ENCODE peak calls at places on chromosomes 4 and X, in seven cellular contexts. One of them, this sample, is unnamed.

GRCh38 chr4:113823291-113823659 is 61.7 kb upstream of the CAMK2D start:
- DNase-seq in NCI-H748 treated with DMSO at 0.1 percent for 48 hours: no peak
- DNase-seq in fibroblast of mammary gland: peak
- DNase-seq in Daoy: no peak
- DNase-seq in heart left ventricle: no peak
- DNase-seq in HTR-8/SVneo: no peak
- DNase-seq in cardiac fibroblast: peak
- DNase-seq in this sample: no peak

GRCh38 chr4:122701061-122701460 is 31.4 kb upstream of the BBS12 start:
- DNase-seq in fibroblast of mammary gland: no peak
- DNase-seq in cardiac fibroblast: no peak
- DNase-seq in NCI-H748 treated with DMSO at 0.1 percent for 48 hours: no peak
- DNase-seq in heart left ventricle: no peak
- DNase-seq in Daoy: no peak
- DNase-seq in HTR-8/SVneo: no peak
- DNase-seq in this sample: no peak

GRCh38 chr4:135575041-135575440 is 1373.5 kb upstream of the PABPC4L start:
- DNase-seq in HTR-8/SVneo: no peak
- DNase-seq in Daoy: no peak
- DNase-seq in cardiac fibroblast: no peak
- DNase-seq in NCI-H748 treated with DMSO at 0.1 percent for 48 hours: no peak
- DNase-seq in heart left ventricle: no peak
- DNase-seq in fibroblast of mammary gland: no peak
- DNase-seq in this sample: no peak

GRCh38 chr4:107258359-107258758 is 222.2 kb upstream of the DKK2 start:
- DNase-seq in heart left ventricle: no peak
- DNase-seq in fibroblast of mammary gland: peak
- DNase-seq in cardiac fibroblast: peak
- DNase-seq in Daoy: peak
- DNase-seq in HTR-8/SVneo: no peak
- DNase-seq in NCI-H748 treated with DMSO at 0.1 percent for 48 hours: no peak
- DNase-seq in this sample: peak

GRCh38 chrX:2928127-2928582 is 984 bp downstream of the ARSD start:
- DNase-seq in NCI-H748 treated with DMSO at 0.1 percent for 48 hours: no peak
- DNase-seq in fibroblast of mammary gland: no peak
- DNase-seq in Daoy: no peak
- DNase-seq in heart left ventricle: peak
- DNase-seq in HTR-8/SVneo: no peak
- DNase-seq in cardiac fibroblast: no peak
- DNase-seq in this sample: no peak

GRCh38 chr4:122633211-122633610 is 12.3 kb upstream of the IL21 start:
- DNase-seq in NCI-H748 treated with DMSO at 0.1 percent for 48 hours: no peak
- DNase-seq in heart left ventricle: no peak
- DNase-seq in HTR-8/SVneo: no peak
- DNase-seq in cardiac fibroblast: no peak
- DNase-seq in fibroblast of mammary gland: peak
- DNase-seq in Daoy: no peak
- DNase-seq in this sample: no peak

GRCh38 chr4:108830509-108831244 is 67.8 kb upstream of the ETNPPL start:
- DNase-seq in heart left ventricle: peak
- DNase-seq in NCI-H748 treated with DMSO at 0.1 percent for 48 hours: no peak
- DNase-seq in cardiac fibroblast: peak
- DNase-seq in Daoy: peak
- DNase-seq in HTR-8/SVneo: no peak
- DNase-seq in fibroblast of mammary gland: no peak
- DNase-seq in this sample: peak

GRCh38 chr4:149370002-149370401 is 445.6 kb downstream of the IQCM start:
- DNase-seq in heart left ventricle: no peak
- DNase-seq in Daoy: no peak
- DNase-seq in HTR-8/SVneo: no peak
- DNase-seq in NCI-H748 treated with DMSO at 0.1 percent for 48 hours: no peak
- DNase-seq in cardiac fibroblast: no peak
- DNase-seq in fibroblast of mammary gland: no peak
- DNase-seq in this sample: no peak

GRCh38 chr4:159235779-159236368 is 133.0 kb downstream of the RAPGEF2 start:
- DNase-seq in HTR-8/SVneo: no peak
- DNase-seq in Daoy: no peak
- DNase-seq in heart left ventricle: no peak
- DNase-seq in fibroblast of mammary gland: peak
- DNase-seq in NCI-H748 treated with DMSO at 0.1 percent for 48 hours: no peak
- DNase-seq in cardiac fibroblast: peak
- DNase-seq in this sample: no peak

GRCh38 chrX:1658083-1658463 is 43.2 kb downstream of the ASMT start:
- DNase-seq in HTR-8/SVneo: no peak
- DNase-seq in cardiac fibroblast: no peak
- DNase-seq in heart left ventricle: no peak
- DNase-seq in NCI-H748 treated with DMSO at 0.1 percent for 48 hours: no peak
- DNase-seq in Daoy: peak
- DNase-seq in fibroblast of mammary gland: no peak
- DNase-seq in this sample: no peak

GRCh38 chr4:127849505-127850234 is 31.0 kb upstream of the PLK4 start:
- DNase-seq in cardiac fibroblast: peak
- DNase-seq in heart left ventricle: no peak
- DNase-seq in NCI-H748 treated with DMSO at 0.1 percent for 48 hours: no peak
- DNase-seq in Daoy: no peak
- DNase-seq in HTR-8/SVneo: no peak
- DNase-seq in fibroblast of mammary gland: peak
- DNase-seq in this sample: no peak

GRCh38 chrX:72100051-72100755 is 31.5 kb downstream of the RTL5 start:
- DNase-seq in cardiac fibroblast: no peak
- DNase-seq in heart left ventricle: no peak
- DNase-seq in NCI-H748 treated with DMSO at 0.1 percent for 48 hours: no peak
- DNase-seq in HTR-8/SVneo: no peak
- DNase-seq in fibroblast of mammary gland: no peak
- DNase-seq in Daoy: no peak
- DNase-seq in this sample: no peak

GRCh38 chr4:168648929-168649328 is 152.1 kb downstream of the PALLD start:
- DNase-seq in NCI-H748 treated with DMSO at 0.1 percent for 48 hours: no peak
- DNase-seq in Daoy: peak
- DNase-seq in HTR-8/SVneo: no peak
- DNase-seq in cardiac fibroblast: peak
- DNase-seq in fibroblast of mammary gland: peak
- DNase-seq in heart left ventricle: no peak
- DNase-seq in this sample: no peak

GRCh38 chr4:154595807-154596206 is 5.3 kb upstream of the FGA start:
- DNase-seq in heart left ventricle: no peak
- DNase-seq in Daoy: no peak
- DNase-seq in fibroblast of mammary gland: peak
- DNase-seq in HTR-8/SVneo: no peak
- DNase-seq in NCI-H748 treated with DMSO at 0.1 percent for 48 hours: no peak
- DNase-seq in cardiac fibroblast: peak
- DNase-seq in this sample: peak

GRCh38 chrX:154548028-154548316 is 552 bp downstream of the IKBKG start:
- DNase-seq in heart left ventricle: no peak
- DNase-seq in cardiac fibroblast: peak
- DNase-seq in NCI-H748 treated with DMSO at 0.1 percent for 48 hours: no peak
- DNase-seq in Daoy: no peak
- DNase-seq in HTR-8/SVneo: no peak
- DNase-seq in fibroblast of mammary gland: peak
- DNase-seq in this sample: no peak

GRCh38 chr4:161936625-161937133 is 227.1 kb downstream of the FSTL5 start:
- DNase-seq in NCI-H748 treated with DMSO at 0.1 percent for 48 hours: no peak
- DNase-seq in HTR-8/SVneo: peak
- DNase-seq in fibroblast of mammary gland: peak
- DNase-seq in Daoy: peak
- DNase-seq in heart left ventricle: no peak
- DNase-seq in cardiac fibroblast: peak
- DNase-seq in this sample: peak

GRCh38 chrX:82161195-82161594 is 959.3 kb downstream of the SH3BGRL start:
- DNase-seq in NCI-H748 treated with DMSO at 0.1 percent for 48 hours: no peak
- DNase-seq in cardiac fibroblast: no peak
- DNase-seq in Daoy: no peak
- DNase-seq in heart left ventricle: no peak
- DNase-seq in HTR-8/SVneo: no peak
- DNase-seq in fibroblast of mammary gland: no peak
- DNase-seq in this sample: no peak

GRCh38 chr4:89838005-89838404 is 1.0 kb upstream of the SNCA start:
- DNase-seq in NCI-H748 treated with DMSO at 0.1 percent for 48 hours: no peak
- DNase-seq in HTR-8/SVneo: peak
- DNase-seq in cardiac fibroblast: no peak
- DNase-seq in fibroblast of mammary gland: no peak
- DNase-seq in Daoy: peak
- DNase-seq in heart left ventricle: no peak
- DNase-seq in this sample: peak

GRCh38 chr4:72513227-72513626 is 55.8 kb downstream of the ADAMTS3 start:
- DNase-seq in HTR-8/SVneo: no peak
- DNase-seq in cardiac fibroblast: no peak
- DNase-seq in Daoy: no peak
- DNase-seq in heart left ventricle: no peak
- DNase-seq in fibroblast of mammary gland: no peak
- DNase-seq in NCI-H748 treated with DMSO at 0.1 percent for 48 hours: no peak
- DNase-seq in this sample: no peak

GRCh38 chrX:94051926-94052325 is 377.9 kb downstream of the FAM133A start:
- DNase-seq in HTR-8/SVneo: no peak
- DNase-seq in Daoy: no peak
- DNase-seq in fibroblast of mammary gland: no peak
- DNase-seq in heart left ventricle: no peak
- DNase-seq in NCI-H748 treated with DMSO at 0.1 percent for 48 hours: no peak
- DNase-seq in cardiac fibroblast: no peak
- DNase-seq in this sample: no peak

GRCh38 chr4:2898001-2898400 is 54.4 kb downstream of the ADD1 start:
- DNase-seq in NCI-H748 treated with DMSO at 0.1 percent for 48 hours: no peak
- DNase-seq in fibroblast of mammary gland: no peak
- DNase-seq in heart left ventricle: no peak
- DNase-seq in HTR-8/SVneo: no peak
- DNase-seq in cardiac fibroblast: no peak
- DNase-seq in Daoy: no peak
- DNase-seq in this sample: no peak

GRCh38 chrX:100731441-100732281 is at the start of gene SYTL4:
- DNase-seq in fibroblast of mammary gland: peak
- DNase-seq in NCI-H748 treated with DMSO at 0.1 percent for 48 hours: no peak
- DNase-seq in cardiac fibroblast: peak
- DNase-seq in heart left ventricle: no peak
- DNase-seq in HTR-8/SVneo: peak
- DNase-seq in Daoy: peak
- DNase-seq in this sample: no peak

GRCh38 chr4:14404730-14405129 is 597.6 kb upstream of the CPEB2 start:
- DNase-seq in HTR-8/SVneo: no peak
- DNase-seq in Daoy: no peak
- DNase-seq in fibroblast of mammary gland: peak
- DNase-seq in cardiac fibroblast: peak
- DNase-seq in NCI-H748 treated with DMSO at 0.1 percent for 48 hours: no peak
- DNase-seq in heart left ventricle: no peak
- DNase-seq in this sample: no peak

GRCh38 chr4:8069102-8069752 is 89.4 kb downstream of the ABLIM2 start:
- DNase-seq in cardiac fibroblast: no peak
- DNase-seq in HTR-8/SVneo: no peak
- DNase-seq in Daoy: no peak
- DNase-seq in NCI-H748 treated with DMSO at 0.1 percent for 48 hours: no peak
- DNase-seq in fibroblast of mammary gland: no peak
- DNase-seq in heart left ventricle: no peak
- DNase-seq in this sample: no peak

GRCh38 chr4:1770791-1771231 is 22.3 kb upstream of the FGFR3 start:
- DNase-seq in fibroblast of mammary gland: no peak
- DNase-seq in Daoy: no peak
- DNase-seq in cardiac fibroblast: no peak
- DNase-seq in HTR-8/SVneo: no peak
- DNase-seq in heart left ventricle: no peak
- DNase-seq in NCI-H748 treated with DMSO at 0.1 percent for 48 hours: no peak
- DNase-seq in this sample: no peak

GRCh38 chrX:17923546-17923945 is 62.4 kb upstream of the RAI2 start:
- DNase-seq in Daoy: peak
- DNase-seq in cardiac fibroblast: no peak
- DNase-seq in fibroblast of mammary gland: peak
- DNase-seq in NCI-H748 treated with DMSO at 0.1 percent for 48 hours: no peak
- DNase-seq in HTR-8/SVneo: no peak
- DNase-seq in heart left ventricle: no peak
- DNase-seq in this sample: peak

GRCh38 chrX:39855748-39856129 is 242.0 kb downstream of the BCOR start:
- DNase-seq in heart left ventricle: no peak
- DNase-seq in cardiac fibroblast: peak
- DNase-seq in Daoy: peak
- DNase-seq in HTR-8/SVneo: peak
- DNase-seq in fibroblast of mammary gland: peak
- DNase-seq in NCI-H748 treated with DMSO at 0.1 percent for 48 hours: peak
- DNase-seq in this sample: peak

GRCh38 chr4:21692211-21692610 is 256.4 kb downstream of the KCNIP4 start:
- DNase-seq in NCI-H748 treated with DMSO at 0.1 percent for 48 hours: no peak
- DNase-seq in fibroblast of mammary gland: no peak
- DNase-seq in cardiac fibroblast: no peak
- DNase-seq in HTR-8/SVneo: no peak
- DNase-seq in heart left ventricle: no peak
- DNase-seq in Daoy: no peak
- DNase-seq in this sample: no peak

GRCh38 chrX:96776966-96777365 is 92.3 kb downstream of the DIAPH2 start:
- DNase-seq in heart left ventricle: no peak
- DNase-seq in cardiac fibroblast: peak
- DNase-seq in fibroblast of mammary gland: peak
- DNase-seq in HTR-8/SVneo: no peak
- DNase-seq in NCI-H748 treated with DMSO at 0.1 percent for 48 hours: no peak
- DNase-seq in Daoy: no peak
- DNase-seq in this sample: no peak

GRCh38 chr4:87510747-87511146 is 18.4 kb downstream of the SPARCL1 start:
- DNase-seq in cardiac fibroblast: no peak
- DNase-seq in heart left ventricle: no peak
- DNase-seq in fibroblast of mammary gland: no peak
- DNase-seq in HTR-8/SVneo: no peak
- DNase-seq in NCI-H748 treated with DMSO at 0.1 percent for 48 hours: no peak
- DNase-seq in Daoy: no peak
- DNase-seq in this sample: no peak

GRCh38 chr4:38412137-38412536 is 251.9 kb upstream of the KLF3 start:
- DNase-seq in cardiac fibroblast: no peak
- DNase-seq in fibroblast of mammary gland: no peak
- DNase-seq in HTR-8/SVneo: no peak
- DNase-seq in NCI-H748 treated with DMSO at 0.1 percent for 48 hours: no peak
- DNase-seq in heart left ventricle: no peak
- DNase-seq in Daoy: no peak
- DNase-seq in this sample: no peak

GRCh38 chrX:16215660-16216059 is 48.4 kb downstream of the MAGEB17 start:
- DNase-seq in cardiac fibroblast: no peak
- DNase-seq in HTR-8/SVneo: no peak
- DNase-seq in fibroblast of mammary gland: no peak
- DNase-seq in Daoy: no peak
- DNase-seq in NCI-H748 treated with DMSO at 0.1 percent for 48 hours: no peak
- DNase-seq in heart left ventricle: no peak
- DNase-seq in this sample: no peak

GRCh38 chrX:150696264-150696789 is 3.1 kb downstream of the MTMR1 start:
- DNase-seq in HTR-8/SVneo: no peak
- DNase-seq in Daoy: no peak
- DNase-seq in NCI-H748 treated with DMSO at 0.1 percent for 48 hours: no peak
- DNase-seq in fibroblast of mammary gland: no peak
- DNase-seq in cardiac fibroblast: no peak
- DNase-seq in heart left ventricle: no peak
- DNase-seq in this sample: no peak

This sample was measured in H4.